ENCODE peak calls at places on chromosomes 5 and 9, in ten cellular contexts. Q is activated T-cell treated with anti-CD3 and anti-CD28 coated beads for 1 hour; N is neural crest cell; V is colonic mucosa; G is stimulated activated CD8-positive, alpha-beta memory T cell treated with anti-CD3 and anti-CD28 coated beads, Interleukin-7, amount 100 ng/mL, for 24 hours; X is OCI-LY7; D is right lobe of liver; R is substantia nigra; H is AG20443; S is activated gamma-delta T cell. M is an unnamed sample.
A peak's percentile ranks its signal among the peaks of the same experiment; 100 is the strongest.

GRCh38 chr9:113210815-113211214 is 10.3 kb downstream of the FKBP15 start:
- DNase-seq in D (no peak), R (no peak), V (no peak), S (no peak), H (no peak), G (no peak), Q (no peak), N (no peak), X (no peak), M (no peak)

GRCh38 chr9:22617156-22617555 is 170.5 kb downstream of the DMRTA1 start:
- DNase-seq in Q (no peak), G (no peak), X (no peak), R (no peak), V (no peak), N (no peak), H (no peak), S (no peak), D (no peak), M (no peak)

GRCh38 chr5:168879929-168880328 is 300.8 kb upstream of the PANK3 start:
- DNase-seq in X (peak; percentile 74), S (no peak), N (no peak), V (no peak), G (no peak), D (peak; percentile 46), H (no peak), R (no peak), Q (no peak), M (no peak)

GRCh38 chr5:5314166-5314565 is 108.3 kb upstream of the ICE1 start:
- DNase-seq in N (no peak), V (no peak), G (no peak), R (no peak), H (no peak), S (no peak), D (no peak), X (no peak), Q (no peak), M (no peak)

GRCh38 chr5:61649231-61649630 is 317.2 kb downstream of the ZSWIM6 start:
- DNase-seq in V (no peak), Q (no peak), D (no peak), R (no peak), H (no peak), S (no peak), G (no peak), N (no peak), X (no peak), M (no peak)

GRCh38 chr9:105053209-105053652 is 125.3 kb upstream of the ABCA1 start:
- DNase-seq in N (no peak), V (no peak), D (no peak), R (no peak), X (no peak), S (no peak), Q (no peak), H (peak; percentile 56), G (no peak), M (peak; percentile 31)

GRCh38 chr5:98585661-98586310 is 187.7 kb upstream of the RGMB start:
- DNase-seq in H (no peak), Q (no peak), G (no peak), V (no peak), R (no peak), S (no peak), X (no peak), D (no peak), N (no peak), M (no peak)

GRCh38 chr9:33044677-33045282 is 19.7 kb downstream of the DNAJA1 start:
- DNase-seq in X (no peak), N (no peak), D (peak; percentile 71), S (no peak), V (peak; percentile 67), Q (no peak), H (peak; percentile 18), R (no peak), G (no peak), M (no peak)

GRCh38 chr5:134992148-134992547 is 24.4 kb downstream of the CATSPER3 start:
- DNase-seq in D (no peak), R (no peak), H (no peak), N (no peak), V (no peak), G (no peak), X (no peak), Q (no peak), S (no peak), M (no peak)

GRCh38 chr9:84212224-84212623 is 128.3 kb downstream of the SLC28A3 start:
- DNase-seq in R (no peak), Q (no peak), H (no peak), N (no peak), S (no peak), D (no peak), X (no peak), G (no peak), V (no peak), M (no peak)

GRCh38 chr5:98108497-98108896 is 665.0 kb upstream of the RGMB start:
- DNase-seq in R (no peak), Q (no peak), N (no peak), G (no peak), V (no peak), S (no peak), H (peak; percentile 14), X (no peak), D (no peak), M (no peak)

GRCh38 chr9:91930475-91930874 is 19.6 kb downstream of the ROR2 start:
- DNase-seq in Q (no peak), H (no peak), D (no peak), G (no peak), R (no peak), N (no peak), X (peak; percentile 15), S (no peak), V (no peak), M (no peak)

GRCh38 chr9:131091352-131091992 is 4.9 kb upstream of the AIF1L start:
- DNase-seq in H (no peak), X (no peak), Q (no peak), D (no peak), V (no peak), R (no peak), S (no peak), G (no peak), N (no peak), M (no peak)

GRCh38 chr5:13830536-13830935 is 114.0 kb downstream of the DNAH5 start:
- DNase-seq in H (no peak), G (no peak), Q (no peak), N (no peak), X (no peak), S (no peak), R (no peak), D (no peak), V (no peak), M (no peak)

GRCh38 chr5:139061274-139061673 is 136.9 kb downstream of the SIL1 start:
- DNase-seq in R (no peak), Q (no peak), S (no peak), V (no peak), H (peak; percentile 88), N (no peak), D (peak; percentile 89), G (no peak), X (no peak), M (no peak)

GRCh38 chr5:74140409-74140808 is 500.1 kb downstream of the ENC1 start:
- DNase-seq in Q (no peak), X (no peak), H (no peak), R (no peak), N (no peak), D (no peak), V (no peak), G (no peak), S (no peak), M (no peak)

GRCh38 chr5:128062172-128062746 is 21.3 kb upstream of the SLC12A2 start:
- DNase-seq in V (peak; percentile 53), S (no peak), G (no peak), N (no peak), Q (no peak), H (peak; percentile 60), R (no peak), D (no peak), X (no peak), M (no peak)

GRCh38 chr5:131589510-131590348 is 45.3 kb downstream of the RAPGEF6 start:
- DNase-seq in N (peak; percentile 12), R (no peak), Q (no peak), G (no peak), X (peak; percentile 71), D (no peak), V (peak; percentile 38), S (no peak), H (peak; percentile 61), M (no peak)

GRCh38 chr9:124110307-124110915 is 98.8 kb downstream of the LHX2 start:
- DNase-seq in V (peak; percentile 67), X (peak; percentile 54), N (peak; percentile 82), S (no peak), R (no peak), H (peak; percentile 86), D (no peak), Q (no peak), G (no peak), M (peak; percentile 30)

GRCh38 chr9:137083418-137084004 is 3.3 kb upstream of the MAN1B1 start:
- DNase-seq in D (no peak), G (no peak), Q (no peak), X (no peak), R (no peak), S (no peak), V (no peak), N (no peak), H (peak; percentile 88), M (peak; percentile 60)

GRCh38 chr5:69046375-69046957 is 47.3 kb upstream of the SLC30A5 start:
- DNase-seq in N (no peak), G (no peak), D (peak; percentile 57), H (no peak), S (no peak), Q (no peak), R (no peak), V (no peak), X (no peak), M (no peak)

GRCh38 chr5:116153687-116154174 is 68.9 kb downstream of the COMMD10 start:
- DNase-seq in X (no peak), S (no peak), V (no peak), N (no peak), R (no peak), G (no peak), H (no peak), D (no peak), Q (no peak), M (no peak)

GRCh38 chr5:137995077-137995746 is 37.7 kb downstream of the FAM13B start:
- DNase-seq in N (no peak), H (peak; percentile 9), S (no peak), Q (no peak), X (no peak), R (no peak), G (no peak), V (no peak), D (no peak), M (no peak)

GRCh38 chr5:92409131-92409530 is 1026.0 kb upstream of the ARRDC3 start:
- DNase-seq in G (no peak), S (no peak), R (no peak), D (no peak), Q (no peak), X (no peak), H (peak; percentile 62), N (no peak), V (no peak), M (no peak)

GRCh38 chr9:131494296-131494870 is 8.3 kb upstream of the POMT1 start:
- DNase-seq in Q (no peak), V (no peak), D (no peak), S (no peak), R (no peak), G (no peak), H (no peak), N (no peak), X (no peak), M (no peak)

GRCh38 chr5:157442989-157443619 is 16.9 kb upstream of the NIPAL4 start:
- DNase-seq in S (no peak), Q (no peak), N (no peak), X (no peak), G (no peak), R (no peak), D (no peak), H (peak; percentile 13), V (no peak), M (no peak)

GRCh38 chr5:110150199-110150598 is 460.5 kb downstream of the MAN2A1 start:
- DNase-seq in S (no peak), X (no peak), Q (no peak), D (no peak), V (no peak), N (no peak), G (no peak), R (no peak), H (no peak), M (no peak)

GRCh38 chr5:17381926-17382325 is 116.1 kb upstream of the TAF11L2 start:
- DNase-seq in H (no peak), D (no peak), R (no peak), X (peak; percentile 9), Q (no peak), G (no peak), N (no peak), V (no peak), S (no peak), M (no peak)